ENCODE peak calls at places on chromosomes 13 and 19, in five cellular contexts. One of them, this sample, is unnamed.

GRCh38 chr13:47661076-47661475 is 340.0 kb downstream of the SUCLA2 start:
- DNase-seq in GM12878: no peak
- DNase-seq in SK-N-SH: no peak
- DNase-seq in K562: no peak
- DNase-seq in IMR-90: peak; percentile 85
- DNase-seq in this sample: no peak

GRCh38 chr19:38869160-38869835 is 8.8 kb downstream of the RINL start:
- DNase-seq in K562: no peak
- DNase-seq in GM12878: no peak
- DNase-seq in IMR-90: no peak
- DNase-seq in SK-N-SH: peak; percentile 47
- DNase-seq in this sample: no peak

GRCh38 chr19:12987190-12987589 is 8.1 kb upstream of the NFIX start:
- DNase-seq in K562: no peak
- DNase-seq in SK-N-SH: no peak
- DNase-seq in GM12878: no peak
- DNase-seq in IMR-90: no peak
- DNase-seq in this sample: no peak

GRCh38 chr19:42242071-42242511 is 311 bp downstream of the GSK3A start:
- DNase-seq in SK-N-SH: peak; percentile 59
- DNase-seq in K562: no peak
- DNase-seq in IMR-90: no peak
- DNase-seq in GM12878: no peak
- DNase-seq in this sample: no peak

GRCh38 chr13:102195566-102196462 is 206.0 kb downstream of the FGF14 start:
- DNase-seq in K562: no peak
- DNase-seq in GM12878: no peak
- DNase-seq in IMR-90: peak; percentile 47
- DNase-seq in SK-N-SH: peak; percentile 45
- DNase-seq in this sample: no peak

GRCh38 chr19:7238091-7238490 is 56.1 kb downstream of the INSR start:
- DNase-seq in GM12878: no peak
- DNase-seq in K562: no peak
- DNase-seq in IMR-90: no peak
- DNase-seq in SK-N-SH: no peak
- DNase-seq in this sample: no peak

GRCh38 chr19:17286742-17287141 is 5.0 kb downstream of the ANKLE1 start:
- DNase-seq in IMR-90: no peak
- DNase-seq in GM12878: no peak
- DNase-seq in K562: no peak
- DNase-seq in SK-N-SH: no peak
- DNase-seq in this sample: no peak

GRCh38 chr19:18202759-18203407 is 959 bp downstream of the RAB3A start:
- DNase-seq in IMR-90: no peak
- DNase-seq in K562: peak; percentile 46
- DNase-seq in GM12878: no peak
- DNase-seq in SK-N-SH: peak; percentile 70
- DNase-seq in this sample: no peak

GRCh38 chr19:15417699-15418098 is 1.1 kb downstream of the AKAP8L start:
- DNase-seq in K562: no peak
- DNase-seq in SK-N-SH: no peak
- DNase-seq in GM12878: no peak
- DNase-seq in IMR-90: no peak
- DNase-seq in this sample: no peak

GRCh38 chr19:927044-927706 is 1.3 kb downstream of the ARID3A start:
- DNase-seq in K562: peak; percentile 64
- DNase-seq in IMR-90: no peak
- DNase-seq in GM12878: no peak
- DNase-seq in SK-N-SH: peak; percentile 78
- DNase-seq in this sample: no peak

GRCh38 chr19:50313812-50314536 is 15.2 kb downstream of the KCNC3 start:
- DNase-seq in K562: no peak
- DNase-seq in IMR-90: no peak
- DNase-seq in SK-N-SH: peak; percentile 47
- DNase-seq in GM12878: no peak
- DNase-seq in this sample: no peak

GRCh38 chr19:19532806-19533701 is 4.3 kb downstream of the YJEFN3 start:
- DNase-seq in SK-N-SH: no peak
- DNase-seq in IMR-90: no peak
- DNase-seq in K562: no peak
- DNase-seq in GM12878: no peak
- DNase-seq in this sample: no peak

GRCh38 chr13:87923713-87924112 is 252.5 kb downstream of the SLITRK5 start:
- DNase-seq in GM12878: no peak
- DNase-seq in SK-N-SH: no peak
- DNase-seq in IMR-90: no peak
- DNase-seq in K562: no peak
- DNase-seq in this sample: no peak

GRCh38 chr13:24681930-24682329 is 1.7 kb downstream of the ATP12A start:
- DNase-seq in IMR-90: no peak
- DNase-seq in K562: no peak
- DNase-seq in SK-N-SH: no peak
- DNase-seq in GM12878: no peak
- DNase-seq in this sample: no peak

GRCh38 chr13:51976423-51976822 is 34.8 kb downstream of the ATP7B start:
- DNase-seq in IMR-90: no peak
- DNase-seq in GM12878: no peak
- DNase-seq in K562: no peak
- DNase-seq in SK-N-SH: no peak
- DNase-seq in this sample: no peak

GRCh38 chr19:17953869-17954268 is 13.0 kb upstream of the KCNN1 start:
- DNase-seq in GM12878: no peak
- DNase-seq in IMR-90: no peak
- DNase-seq in K562: peak; percentile 87
- DNase-seq in SK-N-SH: no peak
- DNase-seq in this sample: no peak

GRCh38 chr13:27022571-27023311 is 148.9 kb downstream of the USP12 start:
- DNase-seq in SK-N-SH: no peak
- DNase-seq in IMR-90: peak; percentile 89
- DNase-seq in GM12878: no peak
- DNase-seq in K562: peak; percentile 46
- DNase-seq in this sample: peak; percentile 41

GRCh38 chr13:23322353-23323336 is 110.9 kb downstream of the SACS start:
- DNase-seq in GM12878: no peak
- DNase-seq in IMR-90: peak; percentile 6
- DNase-seq in K562: no peak
- DNase-seq in SK-N-SH: no peak
- DNase-seq in this sample: no peak

GRCh38 chr13:27005976-27006518 is 165.6 kb downstream of the USP12 start:
- DNase-seq in GM12878: no peak
- DNase-seq in SK-N-SH: no peak
- DNase-seq in IMR-90: no peak
- DNase-seq in K562: no peak
- DNase-seq in this sample: no peak

GRCh38 chr19:16327911-16328823 is 3.5 kb downstream of the KLF2 start:
- DNase-seq in SK-N-SH: no peak
- DNase-seq in GM12878: no peak
- DNase-seq in K562: no peak
- DNase-seq in IMR-90: peak; percentile 86
- DNase-seq in this sample: no peak

GRCh38 chr13:65966991-65967451 is 1263.1 kb downstream of the PCDH9 start:
- DNase-seq in IMR-90: peak; percentile 45
- DNase-seq in GM12878: no peak
- DNase-seq in SK-N-SH: peak; percentile 7
- DNase-seq in K562: peak; percentile 2
- DNase-seq in this sample: peak; percentile 66

GRCh38 chr19:56942749-56943148 is 102.2 kb upstream of the PEG3 start:
- DNase-seq in GM12878: no peak
- DNase-seq in IMR-90: no peak
- DNase-seq in K562: peak; percentile 12
- DNase-seq in SK-N-SH: peak; percentile 55
- DNase-seq in this sample: no peak

GRCh38 chr13:72390909-72391308 is 336.5 kb downstream of the MZT1 start:
- DNase-seq in K562: no peak
- DNase-seq in SK-N-SH: no peak
- DNase-seq in IMR-90: no peak
- DNase-seq in GM12878: no peak
- DNase-seq in this sample: no peak

GRCh38 chr19:38849746-38850230 is at the start of gene HNRNPL:
- DNase-seq in GM12878: no peak
- DNase-seq in SK-N-SH: peak; percentile 96
- DNase-seq in K562: peak; percentile 97
- DNase-seq in IMR-90: no peak
- DNase-seq in this sample: no peak

GRCh38 chr13:76014618-76015315 is 378.6 kb downstream of the LMO7 start:
- DNase-seq in SK-N-SH: no peak
- DNase-seq in K562: no peak
- DNase-seq in GM12878: no peak
- DNase-seq in IMR-90: peak; percentile 80
- DNase-seq in this sample: no peak

GRCh38 chr13:53004605-53005004 is 24.0 kb upstream of the OLFM4 start:
- DNase-seq in GM12878: no peak
- DNase-seq in SK-N-SH: peak; percentile 41
- DNase-seq in IMR-90: no peak
- DNase-seq in K562: no peak
- DNase-seq in this sample: no peak

DNA sequence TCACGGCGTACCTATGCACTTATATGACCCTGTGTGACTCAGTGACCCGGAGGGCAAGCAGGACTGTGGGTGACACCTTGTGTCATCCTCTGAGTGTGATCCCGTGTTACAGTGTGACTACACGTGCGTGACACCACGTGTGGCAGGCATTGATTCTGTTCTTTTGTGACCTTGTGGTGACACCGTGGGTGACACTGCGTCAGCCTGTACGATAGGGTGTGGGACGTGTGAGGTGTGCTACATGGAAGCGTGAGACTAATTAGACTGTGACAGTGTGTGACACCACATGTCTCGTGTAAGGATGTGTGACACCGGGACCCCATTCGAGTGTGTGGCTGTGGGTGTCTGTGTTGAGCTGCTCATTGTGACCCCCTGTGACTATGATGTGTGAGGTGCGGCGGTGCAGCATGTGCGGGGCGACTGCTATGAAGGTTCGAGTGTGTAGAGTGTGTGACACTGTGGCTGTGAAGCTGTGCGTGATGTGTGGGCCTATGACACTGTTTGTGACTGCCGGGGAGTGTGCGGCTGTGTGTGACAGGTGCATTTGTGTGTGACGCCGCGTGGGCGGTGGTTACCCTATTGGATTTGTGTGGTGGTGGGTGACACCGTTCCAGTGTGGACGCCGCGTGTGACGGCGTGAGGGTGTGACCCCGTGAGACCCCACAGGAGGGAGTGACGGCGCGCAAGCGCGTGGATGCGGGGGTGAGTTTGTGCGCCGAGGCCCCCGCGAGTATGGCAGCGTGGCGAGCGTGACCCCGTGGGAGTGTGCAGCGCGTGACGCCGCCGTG is at the start of gene SPTBN4:
- DNase-seq in K562: no peak
- DNase-seq in GM12878: peak; percentile 40
- DNase-seq in IMR-90: no peak
- DNase-seq in SK-N-SH: no peak
- DNase-seq in this sample: no peak
- TF ChIP-seq RCOR1 in K562: no peak
- TF ChIP-seq RCOR1 in GM12878: no peak
- TF ChIP-seq RCOR1 in IMR-90: no peak
- TF ChIP-seq RCOR1 in SK-N-SH: no peak
- TF ChIP-seq RCOR1 in this sample: peak; percentile 27

DNA sequence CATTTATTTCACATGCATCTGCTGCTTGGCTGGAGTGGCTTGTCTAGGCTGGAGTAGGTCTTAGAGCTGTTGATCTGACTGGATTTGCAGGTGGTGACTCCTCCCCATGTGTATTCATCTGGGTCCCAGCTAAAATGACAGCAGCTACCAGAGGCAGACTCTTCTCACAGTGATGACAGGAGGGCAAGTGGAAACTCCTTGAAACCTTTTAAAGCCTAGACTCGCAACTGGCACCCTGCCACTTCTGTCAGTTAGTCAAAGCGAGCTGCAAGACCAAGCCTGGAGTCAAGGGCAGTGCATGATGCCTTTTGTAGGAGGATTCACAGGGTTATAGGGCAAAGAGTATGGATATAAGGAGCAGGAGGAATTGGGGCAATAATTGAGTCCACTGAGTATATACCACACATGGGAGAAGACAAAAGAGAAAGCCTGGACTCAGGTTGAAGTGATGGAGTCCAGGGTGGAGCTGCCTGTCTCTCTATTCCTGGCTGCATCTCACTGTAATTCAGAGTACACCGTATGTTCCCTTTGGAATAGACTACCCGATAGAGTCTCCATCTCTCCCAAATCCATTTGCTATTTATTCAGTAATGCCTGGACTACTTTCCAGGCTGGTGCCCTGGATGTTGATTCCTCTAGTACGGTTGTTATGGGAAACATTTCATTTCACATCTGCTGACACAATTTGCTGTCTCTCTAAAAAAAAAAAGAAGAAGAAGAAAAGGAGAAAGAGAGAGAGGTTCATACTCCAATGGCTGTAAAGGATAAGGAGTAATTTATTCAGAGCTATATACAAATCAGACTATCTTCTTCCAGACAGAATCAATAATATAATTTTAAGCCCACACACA is 65.5 kb downstream of the TEX26 start:
- DNase-seq in IMR-90: no peak
- DNase-seq in GM12878: no peak
- DNase-seq in K562: no peak
- DNase-seq in SK-N-SH: peak; percentile 55
- DNase-seq in this sample: no peak
- H3K4me3 ChIP-seq in IMR-90: no peak overlapping the region
- H3K4me3 ChIP-seq in GM12878: no peak overlapping the region
- H3K4me3 ChIP-seq in K562: no peak overlapping the region
- H3K4me3 ChIP-seq in SK-N-SH: peak overlapping the region; percentile 8
- H3K4me3 ChIP-seq in this sample: no peak overlapping the region

DNA sequence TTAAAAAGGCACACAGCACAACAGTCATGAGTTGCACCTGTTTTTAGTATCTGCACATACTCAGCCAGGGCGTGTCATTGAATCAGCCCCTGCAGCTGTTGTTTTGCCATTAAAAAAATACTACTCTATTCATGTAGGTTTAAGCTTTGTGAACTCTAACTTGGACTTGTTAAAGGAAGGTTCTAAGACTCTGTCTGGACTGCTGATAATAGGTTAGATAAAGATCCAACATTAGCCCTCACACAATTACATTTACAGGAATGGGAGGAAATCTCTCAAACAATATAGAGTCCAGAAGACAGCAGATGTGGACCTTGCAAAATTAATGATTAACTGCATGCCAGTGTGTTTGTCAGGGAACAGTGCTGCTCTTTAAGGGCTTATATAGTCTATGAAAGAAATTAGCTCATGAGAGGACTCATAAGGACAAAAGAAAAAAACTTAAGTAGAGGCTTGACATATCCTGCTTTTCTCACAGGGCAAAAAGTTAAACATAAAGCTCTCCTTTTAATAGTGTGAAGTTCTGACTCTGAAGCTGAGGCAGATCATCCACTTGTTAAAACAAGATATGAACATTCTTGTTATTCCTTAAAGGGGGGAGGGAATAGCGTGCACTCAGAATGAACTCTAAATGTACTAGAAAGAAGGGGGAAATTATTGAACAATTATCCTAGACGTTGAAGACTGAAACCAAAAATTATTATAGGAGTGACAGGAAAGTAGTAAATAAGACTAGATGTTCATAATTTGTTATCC is 243.6 kb downstream of the NDFIP2 start:
- DNase-seq in SK-N-SH: no peak
- DNase-seq in GM12878: no peak
- DNase-seq in IMR-90: no peak
- DNase-seq in K562: no peak
- DNase-seq in this sample: peak; percentile 23
- TF ChIP-seq RCOR1 in SK-N-SH: no peak
- TF ChIP-seq RCOR1 in GM12878: no peak
- TF ChIP-seq RCOR1 in IMR-90: no peak
- TF ChIP-seq RCOR1 in K562: no peak
- TF ChIP-seq RCOR1 in this sample: no peak

GRCh38 chr19:48424694-48425219 is 21.0 kb upstream of the GRWD1 start:
- DNase-seq in SK-N-SH: no peak
- DNase-seq in GM12878: no peak
- DNase-seq in IMR-90: peak; percentile 72
- DNase-seq in K562: peak; percentile 73
- DNase-seq in this sample: peak; percentile 92
- H3K4me3 ChIP-seq in SK-N-SH: peak overlapping the region; percentile 14
- H3K4me3 ChIP-seq in GM12878: peak overlapping the region; percentile 33
- H3K4me3 ChIP-seq in IMR-90: no peak overlapping the region
- H3K4me3 ChIP-seq in K562: no peak overlapping the region
- H3K4me3 ChIP-seq in this sample: no peak overlapping the region

This sample was measured in A549.